ENCODE peak calls at places on chromosomes 12 and 14, in ten cellular contexts. B is effector memory CD8-positive, alpha-beta T cell; X is GM23338; Z is dorsolateral prefrontal cortex; M is NAMALWA; N is neural crest cell; S is NCI-H774; D is NCI-H2171; C is NCI-H446 treated with DMSO at 0.1 percent for 48 hours; Q is effector CD4-positive, alpha-beta T cell. L is an unnamed sample.

GRCh38 chr12:5965950-5966383 is 20.9 kb upstream of the ANO2 start:
- DNase-seq in B (peak), X (peak), Z (peak), M (peak), N (peak), S (peak), D (peak), C (no peak), Q (peak), L (peak)

GRCh38 chr12:64039285-64039871 is 182.7 kb downstream of the KICS2 start:
- DNase-seq in B (no peak), X (peak), Z (no peak), M (no peak), N (no peak), S (peak), D (no peak), C (no peak), Q (no peak), L (no peak)

GRCh38 chr12:57086951-57087688 is 1.8 kb upstream of the NAB2 start:
- DNase-seq in B (peak), X (peak), Z (peak), M (peak), N (no peak), S (peak), D (peak), C (no peak), Q (peak), L (peak)

GRCh38 chr14:100065161-100065871 is at the start of gene EVL:
- DNase-seq in B (peak), X (no peak), Z (no peak), M (peak), N (no peak), S (no peak), D (no peak), C (no peak), Q (peak), L (no peak)

GRCh38 chr14:100341301-100342031 is 18.3 kb downstream of the SLC25A47 start:
- DNase-seq in B (no peak), X (no peak), Z (no peak), M (peak), N (no peak), S (no peak), D (no peak), C (no peak), Q (no peak), L (peak)

GRCh38 chr14:106372870-106373657 is 846.7 kb downstream of the TMEM121 start:
- DNase-seq in B (peak), X (peak), Z (no peak), M (peak), N (no peak), S (peak), D (peak), C (no peak), Q (peak), L (peak)

GRCh38 chr14:23153891-23154796 is 29.3 kb downstream of the SLC7A8 start:
- DNase-seq in B (no peak), X (peak), Z (peak), M (no peak), N (no peak), S (no peak), D (peak), C (peak), Q (no peak), L (no peak)

GRCh38 chr12:76670776-76671175 is 93.1 kb upstream of the ZDHHC17 start:
- DNase-seq in B (no peak), X (no peak), Z (no peak), M (no peak), N (no peak), S (no peak), D (peak), C (no peak), Q (no peak), L (peak)

GRCh38 chr14:80946187-80946586 is 4.6 kb upstream of the CEP128 start:
- DNase-seq in B (no peak), X (no peak), Z (no peak), M (no peak), N (no peak), S (no peak), D (no peak), C (no peak), Q (no peak), L (no peak)

GRCh38 chr14:58992935-58993334 is 195.5 kb upstream of the DAAM1 start:
- DNase-seq in B (no peak), X (no peak), Z (no peak), M (no peak), N (no peak), S (no peak), D (no peak), C (no peak), Q (no peak), L (no peak)

GRCh38 chr12:92470608-92471021 is 232.2 kb upstream of the PLEKHG7 start:
- DNase-seq in B (no peak), X (no peak), Z (no peak), M (peak), N (no peak), S (no peak), D (no peak), C (no peak), Q (no peak), L (no peak)

GRCh38 chr12:46679754-46680153 is 146.0 kb downstream of the SLC38A4 start:
- DNase-seq in B (no peak), X (no peak), Z (no peak), M (no peak), N (no peak), S (no peak), D (no peak), C (no peak), Q (no peak), L (no peak)

GRCh38 chr12:131783915-131784541 is 44.2 kb upstream of the MMP17 start:
- DNase-seq in B (no peak), X (peak), Z (peak), M (no peak), N (no peak), S (no peak), D (no peak), C (no peak), Q (no peak), L (peak)

GRCh38 chr14:103522028-103522581 is 525 bp downstream of the CKB start:
- DNase-seq in B (no peak), X (peak), Z (no peak), M (no peak), N (no peak), S (no peak), D (no peak), C (no peak), Q (no peak), L (no peak)

GRCh38 chr14:90569201-90569600 is 172.4 kb downstream of the CALM1 start:
- DNase-seq in B (no peak), X (no peak), Z (no peak), M (no peak), N (no peak), S (no peak), D (no peak), C (no peak), Q (no peak), L (no peak)

GRCh38 chr14:32816588-32816987 is 122.1 kb upstream of the NPAS3 start:
- DNase-seq in B (no peak), X (no peak), Z (no peak), M (no peak), N (no peak), S (no peak), D (no peak), C (no peak), Q (no peak), L (no peak)

GRCh38 chr12:93943766-93944165 is 204.6 kb upstream of the PLXNC1 start:
- DNase-seq in B (no peak), X (no peak), Z (no peak), M (no peak), N (no peak), S (no peak), D (no peak), C (no peak), Q (no peak), L (peak)

GRCh38 chr14:49892301-49892635 is 614 bp upstream of the ARF6 start:
- DNase-seq in B (peak), X (peak), Z (peak), M (peak), N (no peak), S (no peak), D (peak), C (peak), Q (peak), L (peak)

GRCh38 chr12:69851976-69852375 is 26.9 kb downstream of the MYRFL start:
- DNase-seq in B (no peak), X (no peak), Z (no peak), M (no peak), N (no peak), S (no peak), D (no peak), C (no peak), Q (no peak), L (no peak)

GRCh38 chr14:96806836-96807235 is 9.7 kb downstream of the VRK1 start:
- DNase-seq in B (no peak), X (no peak), Z (no peak), M (no peak), N (no peak), S (no peak), D (no peak), C (no peak), Q (no peak), L (no peak)

GRCh38 chr14:58805057-58805456 is 167.3 kb downstream of the DACT1 start:
- DNase-seq in B (no peak), X (no peak), Z (no peak), M (no peak), N (no peak), S (peak), D (no peak), C (no peak), Q (no peak), L (no peak)

GRCh38 chr12:79378496-79378895 is 312.3 kb downstream of the PAWR start:
- DNase-seq in B (no peak), X (no peak), Z (no peak), M (no peak), N (no peak), S (no peak), D (no peak), C (no peak), Q (no peak), L (no peak)

GRCh38 chr12:88361493-88361892 is 218.8 kb downstream of the KITLG start:
- DNase-seq in B (no peak), X (no peak), Z (no peak), M (no peak), N (no peak), S (no peak), D (no peak), C (no peak), Q (no peak), L (no peak)

GRCh38 chr12:1691123-1692007 is 495 bp downstream of the ADIPOR2 start:
- DNase-seq in B (no peak), X (peak), Z (peak), M (no peak), N (no peak), S (peak), D (peak), C (no peak), Q (no peak), L (peak)

GRCh38 chr12:121765573-121765972 is 27.9 kb downstream of the RHOF start:
- DNase-seq in B (no peak), X (no peak), Z (no peak), M (no peak), N (no peak), S (no peak), D (no peak), C (peak), Q (no peak), L (peak)

GRCh38 chr12:92400006-92400405 is 254.4 kb upstream of the BTG1 start:
- DNase-seq in B (no peak), X (no peak), Z (no peak), M (peak), N (no peak), S (no peak), D (no peak), C (no peak), Q (no peak), L (no peak)

GRCh38 chr14:104885973-104886689 is 21.1 kb downstream of the CEP170B start:
- DNase-seq in B (no peak), X (no peak), Z (peak), M (no peak), N (no peak), S (no peak), D (no peak), C (no peak), Q (peak), L (no peak)

GRCh38 chr14:80095623-80096022 is 115.7 kb downstream of the DIO2 start:
- DNase-seq in B (no peak), X (no peak), Z (no peak), M (no peak), N (no peak), S (no peak), D (no peak), C (no peak), Q (no peak), L (peak)

GRCh38 chr12:52975820-52976573 is 27.1 kb downstream of the KRT18 start:
- DNase-seq in B (no peak), X (peak), Z (peak), M (peak), N (no peak), S (peak), D (no peak), C (peak), Q (no peak), L (no peak)

GRCh38 chr14:105852378-105853088 is 326.1 kb downstream of the TMEM121 start:
- DNase-seq in B (no peak), X (no peak), Z (no peak), M (peak), N (no peak), S (no peak), D (peak), C (no peak), Q (no peak), L (no peak)

GRCh38 chr14:52268191-52269061 is 928 bp downstream of the PTGDR start:
- DNase-seq in B (peak), X (peak), Z (no peak), M (no peak), N (peak), S (no peak), D (no peak), C (no peak), Q (no peak), L (no peak)